ENCODE peak calls at places on chromosome 7, in five cellular contexts. T is AG08396, L is germinal center, N is retina, E is H9. B is an unnamed sample.

GRCh38 chr7:47968852-47969774 is 10.3 kb downstream of the HUS1 start:
- DNase-seq in L (peak; percentile 73), N (peak; percentile 61), E (peak; percentile 76), T (peak; percentile 74), B (peak; percentile 24)

GRCh38 chr7:18508441-18509427 is 13.2 kb downstream of the HDAC9 start:
- DNase-seq in L (no peak), E (no peak), N (no peak), T (peak; percentile 65), B (no peak)

GRCh38 chr7:27166475-27167169 is 1.3 kb upstream of the HOXA9 start:
- DNase-seq in T (no peak), E (no peak), N (peak; percentile 77), L (no peak), B (no peak)

GRCh38 chr7:158028971-158029370 is 558.7 kb downstream of the PTPRN2 start:
- DNase-seq in L (no peak), E (no peak), T (no peak), N (no peak), B (no peak)

GRCh38 chr7:2307690-2308107 is 6.5 kb downstream of the SNX8 start:
- DNase-seq in T (no peak), N (no peak), E (no peak), L (peak; percentile 40), B (no peak)

GRCh38 chr7:7772385-7772784 is 54.0 kb upstream of the RPA3 start:
- DNase-seq in N (no peak), L (peak; percentile 31), E (no peak), T (peak; percentile 9), B (no peak)

GRCh38 chr7:69696686-69697685 is 98.7 kb downstream of the AUTS2 start:
- DNase-seq in E (no peak), T (no peak), N (no peak), L (no peak), B (no peak)

GRCh38 chr7:73628504-73628903 is 4.2 kb upstream of the MLXIPL start:
- DNase-seq in E (no peak), L (no peak), T (no peak), N (no peak), B (no peak)

GRCh38 chr7:151808296-151809155 is 68.4 kb downstream of the PRKAG2 start:
- DNase-seq in L (no peak), N (peak; percentile 55), T (no peak), E (no peak), B (no peak)

GRCh38 chr7:115297651-115298050 is 375.8 kb downstream of the MDFIC start:
- DNase-seq in N (no peak), T (peak; percentile 12), E (no peak), L (no peak), B (no peak)

GRCh38 chr7:92517626-92518025 is 10.7 kb downstream of the PEX1 start:
- DNase-seq in L (no peak), E (no peak), T (peak; percentile 9), N (no peak), B (no peak)

GRCh38 chr7:20158684-20159083 is 58.5 kb downstream of the MACC1 start:
- DNase-seq in E (no peak), L (no peak), T (no peak), N (no peak), B (no peak)

GRCh38 chr7:96273716-96274115 is 48.2 kb downstream of the SLC25A13 start:
- DNase-seq in E (no peak), T (no peak), L (no peak), N (no peak), B (no peak)

GRCh38 chr7:22663319-22663718 is 63.7 kb upstream of the IL6 start:
- DNase-seq in N (no peak), T (peak; percentile 50), L (no peak), E (no peak), B (no peak)

GRCh38 chr7:138564365-138564764 is 104.3 kb downstream of the TRIM24 start:
- DNase-seq in L (no peak), T (no peak), N (no peak), E (no peak), B (no peak)

GRCh38 chr7:41573017-41573416 is 129.9 kb downstream of the INHBA start:
- DNase-seq in E (no peak), T (peak; percentile 23), N (no peak), L (no peak), B (no peak)

GRCh38 chr7:113120647-113121046 is 2.3 kb upstream of the SMIM30 start:
- DNase-seq in N (no peak), L (no peak), E (no peak), T (no peak), B (no peak)

GRCh38 chr7:74311305-74311744 is 22.1 kb downstream of the CLIP2 start:
- DNase-seq in E (no peak), N (no peak), T (no peak), L (no peak), B (no peak)

GRCh38 chr7:47444376-47445098 is 137.4 kb downstream of the TNS3 start:
- DNase-seq in E (no peak), T (no peak), L (peak; percentile 35), N (no peak), B (no peak)

GRCh38 chr7:134548877-134549276 is at the start of gene AKR1B15:
- DNase-seq in T (no peak), L (no peak), E (no peak), N (no peak), B (no peak)

GRCh38 chr7:23184709-23185354 is 3.0 kb downstream of the NUP42 start:
- DNase-seq in L (no peak), N (peak; percentile 31), E (no peak), T (peak; percentile 47), B (no peak)

GRCh38 chr7:5590596-5591546 is 167.2 kb upstream of the TNRC18 start:
- DNase-seq in N (no peak), T (no peak), E (no peak), L (no peak), B (no peak)

GRCh38 chr7:27111753-27112277 is 9.3 kb upstream of the HOXA2 start:
- DNase-seq in T (no peak), E (no peak), L (no peak), N (no peak), B (no peak)

GRCh38 chr7:83347836-83348482 is 185.3 kb upstream of the PCLO start:
- DNase-seq in T (peak; percentile 25), E (no peak), L (no peak), N (no peak), B (no peak)

GRCh38 chr7:121960678-121961461 is 87.9 kb downstream of the PTPRZ1 start:
- DNase-seq in N (peak; percentile 26), L (no peak), T (peak; percentile 47), E (peak; percentile 34), B (no peak)